ENCODE peak calls at places on chromosome 2, in eight cellular contexts. Z, M, K, D, O, V, N and C are unnamed samples.

GRCh38 chr2:181393472-181393871 is 63.7 kb upstream of the ITGA4 start:
- DNase-seq in Z (no peak), M (no peak), K (peak; percentile 82), D (no peak), O (no peak), V (peak; percentile 7), N (no peak), C (peak; percentile 19)

GRCh38 chr2:16190446-16191270 is 250.3 kb downstream of the MYCN start:
- DNase-seq in Z (no peak), M (no peak), K (no peak), D (no peak), O (no peak), V (no peak), N (no peak), C (no peak)

GRCh38 chr2:169853041-169853668 is 25.9 kb downstream of the UBR3 start:
- DNase-seq in Z (no peak), M (no peak), K (no peak), D (no peak), O (no peak), V (no peak), N (no peak), C (no peak)

GRCh38 chr2:196233808-196234501 is 62.6 kb upstream of the STK17B start:
- DNase-seq in Z (no peak), M (no peak), K (peak; percentile 40), D (no peak), O (no peak), V (no peak), N (no peak), C (peak; percentile 35)

GRCh38 chr2:233349005-233349998 is 5.0 kb upstream of the DGKD start:
- DNase-seq in Z (no peak), M (peak; percentile 58), K (no peak), D (peak; percentile 85), O (peak; percentile 59), V (no peak), N (no peak), C (peak; percentile 81)

GRCh38 chr2:23475036-23475435 is 90.1 kb downstream of the KLHL29 start:
- DNase-seq in Z (no peak), M (no peak), K (no peak), D (no peak), O (no peak), V (no peak), N (no peak), C (no peak)

GRCh38 chr2:42906557-42907380 is 114.4 kb upstream of the HAAO start:
- DNase-seq in Z (no peak), M (peak; percentile 84), K (peak; percentile 62), D (peak; percentile 22), O (peak; percentile 61), V (no peak), N (no peak), C (peak; percentile 26)

GRCh38 chr2:118146315-118147283 is 58.3 kb downstream of the INSIG2 start:
- DNase-seq in Z (no peak), M (no peak), K (no peak), D (no peak), O (no peak), V (no peak), N (no peak), C (peak; percentile 57)

GRCh38 chr2:159873136-159873728 is 75.2 kb upstream of the CD302 start:
- DNase-seq in Z (no peak), M (no peak), K (no peak), D (no peak), O (no peak), V (no peak), N (no peak), C (no peak)

GRCh38 chr2:207395535-207396251 is 134.1 kb upstream of the CREB1 start:
- DNase-seq in Z (no peak), M (no peak), K (no peak), D (no peak), O (no peak), V (no peak), N (no peak), C (no peak)

GRCh38 chr2:190759749-190760213 is 110.9 kb downstream of the NAB1 start:
- DNase-seq in Z (no peak), M (no peak), K (peak; percentile 84), D (no peak), O (no peak), V (peak; percentile 59), N (no peak), C (peak; percentile 49)

GRCh38 chr2:32064021-32064678 is 794 bp downstream of the SPAST start:
- DNase-seq in Z (no peak), M (no peak), K (peak; percentile 21), D (no peak), O (no peak), V (no peak), N (no peak), C (peak; percentile 30)

GRCh38 chr2:233338046-233338445 is 16.2 kb upstream of the DGKD start:
- DNase-seq in Z (no peak), M (no peak), K (no peak), D (no peak), O (no peak), V (no peak), N (no peak), C (no peak)

GRCh38 chr2:86414996-86415395 is 26.2 kb upstream of the KDM3A start:
- DNase-seq in Z (no peak), M (no peak), K (no peak), D (no peak), O (no peak), V (no peak), N (no peak), C (no peak)

GRCh38 chr2:75309596-75310290 is 110.4 kb upstream of the TACR1 start:
- DNase-seq in Z (no peak), M (no peak), K (peak; percentile 74), D (no peak), O (no peak), V (no peak), N (no peak), C (no peak)

GRCh38 chr2:227862741-227863588 is 8.5 kb upstream of the DAW1 start:
- DNase-seq in Z (no peak), M (peak; percentile 71), K (peak; percentile 91), D (no peak), O (no peak), V (peak; percentile 88), N (no peak), C (peak; percentile 29)

GRCh38 chr2:180621366-180621765 is 359.0 kb upstream of the UBE2E3 start:
- DNase-seq in Z (no peak), M (no peak), K (no peak), D (no peak), O (no peak), V (no peak), N (no peak), C (peak; percentile 26)

GRCh38 chr2:20071397-20072383 is 20.3 kb upstream of the LAPTM4A start:
- DNase-seq in Z (no peak), M (peak; percentile 49), K (peak; percentile 95), D (no peak), O (peak; percentile 73), V (peak; percentile 59), N (no peak), C (no peak)

GRCh38 chr2:216536725-216537124 is 38.1 kb downstream of the RPL37A start:
- DNase-seq in Z (no peak), M (no peak), K (peak; percentile 62), D (no peak), O (peak; percentile 50), V (no peak), N (no peak), C (no peak)

DNA sequence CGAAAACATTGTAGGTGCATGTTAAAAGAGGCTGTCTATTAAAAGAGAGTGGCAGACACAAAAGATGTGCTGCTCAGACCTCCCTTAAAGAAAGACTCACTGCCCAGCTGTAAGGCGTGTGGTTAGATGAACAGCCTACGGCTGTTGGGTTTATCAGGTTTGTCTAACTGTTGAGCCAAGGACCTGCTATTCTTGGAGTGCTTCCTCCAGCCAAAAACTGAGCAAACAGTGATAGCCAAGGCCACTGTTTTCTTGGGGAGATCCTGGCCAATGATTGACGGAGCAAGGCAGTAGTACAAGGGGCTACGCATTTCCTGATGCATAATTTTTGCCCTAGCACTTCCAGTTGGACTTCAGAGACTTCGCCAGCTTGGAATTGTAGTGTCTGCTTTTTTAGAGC is 1.4 kb upstream of the RAB3GAP1 start:
- DNase-seq in Z (no peak), M (no peak), K (no peak), D (no peak), O (no peak), V (no peak), N (peak; percentile 8), C (no peak)
- H3K4me3 ChIP-seq in Z (no peak overlapping the region), M (no peak overlapping the region), K (no peak overlapping the region), D (no peak overlapping the region), O (no peak overlapping the region), V (no peak overlapping the region), N (no peak overlapping the region), C (no peak overlapping the region)

GRCh38 chr2:237457388-237457941 is 29.6 kb upstream of the MLPH start:
- DNase-seq in Z (no peak), M (no peak), K (no peak), D (no peak), O (no peak), V (no peak), N (no peak), C (no peak)

GRCh38 chr2:237456200-237456731 is 30.8 kb upstream of the MLPH start:
- DNase-seq in Z (no peak), M (peak; percentile 89), K (peak; percentile 93), D (no peak), O (peak; percentile 75), V (no peak), N (no peak), C (no peak)

GRCh38 chr2:237458519-237458918 is 28.5 kb upstream of the MLPH start:
- DNase-seq in Z (no peak), M (no peak), K (no peak), D (no peak), O (no peak), V (no peak), N (no peak), C (no peak)

GRCh38 chr2:237459226-237459625 is 27.8 kb upstream of the MLPH start:
- DNase-seq in Z (no peak), M (no peak), K (peak; percentile 53), D (no peak), O (no peak), V (no peak), N (no peak), C (no peak)

DNA sequence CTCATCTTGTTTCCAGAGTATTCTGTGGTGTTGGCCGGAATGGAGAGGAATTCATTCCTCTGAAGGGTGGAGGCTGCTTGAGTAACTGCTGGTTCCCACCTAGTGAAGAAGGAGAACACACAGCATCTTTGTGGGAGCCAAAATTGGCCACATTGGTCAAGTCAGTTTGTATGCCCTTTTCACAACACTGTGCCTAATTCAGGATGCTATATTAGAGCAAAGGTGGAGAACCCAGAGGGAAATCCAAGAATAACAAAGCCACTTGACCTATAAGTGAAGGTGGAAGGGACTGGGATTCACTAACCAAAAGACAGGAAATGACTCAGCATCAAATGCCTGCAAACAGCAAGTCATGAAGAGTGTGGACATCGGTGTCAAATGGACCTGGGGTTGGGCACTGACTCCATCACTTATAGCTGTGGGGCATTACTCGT is 27.3 kb upstream of the MLPH start:
- DNase-seq in Z (no peak), M (no peak), K (peak; percentile 91), D (no peak), O (no peak), V (no peak), N (no peak), C (no peak)
- H3K27ac ChIP-seq in Z (no peak overlapping the region), M (peak overlapping the region; percentile 35), K (peak overlapping the region; percentile 85), D (no peak overlapping the region), O (no peak overlapping the region), V (no peak overlapping the region), N (no peak overlapping the region), C (no peak overlapping the region)

GRCh38 chr2:28736034-28736433 is 15.6 kb upstream of the PPP1CB start:
- DNase-seq in Z (no peak), M (peak; percentile 84), K (peak; percentile 49), D (peak; percentile 42), O (peak; percentile 84), V (no peak), N (peak; percentile 95), C (peak; percentile 31)
- H3K4me3 ChIP-seq in Z (no peak overlapping the region), M (peak overlapping the region; percentile 64), K (no peak overlapping the region), D (no peak overlapping the region), O (peak overlapping the region; percentile 36), V (no peak overlapping the region), N (peak overlapping the region; percentile 34), C (no peak overlapping the region)

GRCh38 chr2:64863097-64863820 is 125.9 kb upstream of the SLC1A4 start:
- DNase-seq in Z (no peak), M (peak; percentile 11), K (no peak), D (no peak), O (no peak), V (no peak), N (no peak), C (no peak)
- H3K27ac ChIP-seq in Z (no peak overlapping the region), M (no peak overlapping the region), K (peak overlapping the region; percentile 1), D (no peak overlapping the region), O (no peak overlapping the region), V (no peak overlapping the region), N (no peak overlapping the region), C (no peak overlapping the region)